ENCODE peak calls at places on chromosomes 5 and 9, in eight cellular contexts. B is adrenal gland, X is AG10803, V is HFF-Myc, N is bronchial epithelial cell, T is AG04450, D is uterus, M is cardiac muscle cell. L is an unnamed sample.
A peak's percentile ranks its signal among the peaks of the same experiment; 100 is the strongest.

GRCh38 chr5:151408633-151409243 is 38.7 kb upstream of the SLC36A1 start:
- DNase-seq in B (no peak), X (no peak), V (no peak), N (no peak), T (no peak), D (no peak), M (no peak), L (no peak)

GRCh38 chr5:51386916-51387853 is 3.9 kb downstream of the ISL1 start:
- DNase-seq in B (no peak), X (no peak), V (no peak), N (no peak), T (no peak), D (no peak), M (no peak), L (peak; percentile 27)

GRCh38 chr5:18745591-18745987 is 1111.3 kb downstream of the TAF11L14 start:
- DNase-seq in B (peak; percentile 12), X (no peak), V (no peak), N (no peak), T (no peak), D (no peak), M (no peak), L (peak; percentile 56)

GRCh38 chr5:127876384-127876783 is 173.2 kb downstream of the CCDC192 start:
- DNase-seq in B (peak; percentile 16), X (peak; percentile 13), V (no peak), N (no peak), T (no peak), D (no peak), M (no peak), L (no peak)

GRCh38 chr9:90344013-90344412 is 298.6 kb downstream of the DIRAS2 start:
- DNase-seq in B (no peak), X (peak; percentile 72), V (no peak), N (peak; percentile 97), T (no peak), D (no peak), M (peak; percentile 83), L (no peak)

GRCh38 chr5:172550096-172550765 is 90.8 kb upstream of the NEURL1B start:
- DNase-seq in B (no peak), X (no peak), V (no peak), N (no peak), T (no peak), D (no peak), M (no peak), L (no peak)

GRCh38 chr5:170286532-170286931 is 11.0 kb downstream of the LCP2 start:
- DNase-seq in B (no peak), X (no peak), V (no peak), N (no peak), T (no peak), D (no peak), M (no peak), L (no peak)

GRCh38 chr5:172106511-172107356 is 81.3 kb downstream of the STK10 start:
- DNase-seq in B (peak; percentile 49), X (no peak), V (no peak), N (no peak), T (no peak), D (peak; percentile 56), M (peak; percentile 42), L (peak; percentile 50)

GRCh38 chr5:138986186-138986775 is 111.1 kb upstream of the LRRTM2 start:
- DNase-seq in B (no peak), X (no peak), V (no peak), N (no peak), T (no peak), D (no peak), M (peak; percentile 16), L (no peak)

GRCh38 chr5:75006821-75007536 is 45.4 kb downstream of the GCNT4 start:
- DNase-seq in B (no peak), X (no peak), V (no peak), N (no peak), T (no peak), D (no peak), M (peak; percentile 3), L (no peak)

GRCh38 chr5:120255214-120255613 is 208.9 kb upstream of the PRR16 start:
- DNase-seq in B (no peak), X (no peak), V (no peak), N (no peak), T (no peak), D (no peak), M (no peak), L (no peak)

GRCh38 chr5:120254385-120254784 is 209.7 kb upstream of the PRR16 start:
- DNase-seq in B (no peak), X (no peak), V (no peak), N (peak; percentile 38), T (no peak), D (no peak), M (no peak), L (no peak)

GRCh38 chr5:120257358-120257971 is 206.6 kb upstream of the PRR16 start:
- DNase-seq in B (no peak), X (no peak), V (no peak), N (no peak), T (no peak), D (no peak), M (no peak), L (no peak)

GRCh38 chr5:120256376-120256775 is 207.7 kb upstream of the PRR16 start:
- DNase-seq in B (no peak), X (no peak), V (no peak), N (no peak), T (no peak), D (no peak), M (no peak), L (no peak)

DNA sequence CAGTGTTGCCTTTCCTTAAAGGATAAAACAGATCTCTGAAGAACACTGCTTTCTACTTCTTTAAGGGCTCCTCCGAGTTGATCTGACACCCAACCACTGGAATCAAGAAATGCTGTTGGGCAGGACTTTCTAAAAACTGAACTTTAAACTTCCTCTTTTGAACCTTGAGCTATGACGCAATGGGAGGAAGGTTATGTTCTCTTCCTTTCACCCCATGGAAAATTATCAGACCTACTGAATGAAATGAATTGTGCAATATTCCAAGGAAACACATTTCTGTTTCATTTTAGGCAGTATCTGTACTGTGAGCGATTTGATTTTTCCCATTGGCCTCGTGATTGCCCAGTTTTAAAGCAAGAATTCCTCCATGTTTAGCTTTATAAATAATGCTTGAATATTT is 206.0 kb upstream of the PRR16 start:
- DNase-seq in B (peak; percentile 5), X (peak; percentile 5), V (no peak), N (no peak), T (no peak), D (no peak), M (peak; percentile 77), L (no peak)
- H3K4me3 ChIP-seq in B (no peak overlapping the region), X (no peak overlapping the region), V (no peak overlapping the region), N (no peak overlapping the region), T (no peak overlapping the region), D (no peak overlapping the region), M (no peak overlapping the region), L (no peak overlapping the region)

GRCh38 chr9:137158625-137159024 is 11.2 kb downstream of the LRRC26 start:
- DNase-seq in B (no peak), X (no peak), V (no peak), N (no peak), T (no peak), D (no peak), M (no peak), L (no peak)

GRCh38 chr9:137157618-137158502 is 12.0 kb downstream of the LRRC26 start:
- DNase-seq in B (no peak), X (peak; percentile 38), V (no peak), N (no peak), T (no peak), D (no peak), M (no peak), L (peak; percentile 28)

GRCh38 chr9:137160054-137160425 is 9.8 kb downstream of the LRRC26 start:
- DNase-seq in B (no peak), X (no peak), V (no peak), N (no peak), T (no peak), D (no peak), M (no peak), L (no peak)

GRCh38 chr9:137159105-137160053 is 10.5 kb downstream of the LRRC26 start:
- DNase-seq in B (no peak), X (no peak), V (no peak), N (no peak), T (no peak), D (no peak), M (no peak), L (no peak)

DNA sequence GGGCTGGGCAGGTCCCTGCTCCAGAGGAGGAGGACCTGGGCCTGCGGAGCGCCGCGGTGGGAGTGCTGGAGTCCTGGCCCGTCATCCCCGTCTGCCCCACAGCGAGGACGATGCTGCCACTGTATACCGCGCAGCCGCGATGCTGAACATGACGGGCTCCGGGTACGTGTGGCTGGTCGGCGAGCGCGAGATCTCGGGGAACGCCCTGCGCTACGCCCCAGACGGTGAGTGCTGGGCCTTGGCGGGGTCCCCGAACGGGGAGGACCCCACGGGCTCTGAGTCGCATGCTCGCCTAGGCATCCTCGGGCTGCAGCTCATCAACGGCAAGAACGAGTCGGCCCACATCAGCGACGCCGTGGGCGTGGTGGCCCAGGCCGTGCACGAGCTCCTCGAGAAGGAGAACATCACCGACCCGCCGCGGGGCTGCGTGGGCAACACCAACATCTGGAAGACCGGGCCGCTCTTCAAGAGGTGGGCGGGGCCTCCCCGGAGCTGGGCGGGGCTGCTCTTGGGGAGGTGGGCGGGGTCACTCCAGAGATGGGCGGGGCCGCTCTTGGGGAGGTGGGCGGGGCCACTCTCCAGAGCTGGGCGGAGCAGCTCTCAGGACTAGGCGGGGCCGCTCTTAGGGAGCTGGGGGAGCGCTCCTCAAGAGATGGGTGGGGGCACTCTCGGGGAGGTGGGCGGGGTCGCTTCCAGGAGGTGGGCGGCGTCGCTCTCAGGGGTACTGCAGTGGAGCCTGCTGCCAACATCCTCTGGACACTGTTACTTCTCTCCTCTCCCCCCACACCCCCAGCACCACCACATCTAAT is 13.1 kb downstream of the LRRC26 start:
- DNase-seq in B (no peak), X (peak; percentile 34), V (no peak), N (no peak), T (no peak), D (no peak), M (peak; percentile 46), L (peak; percentile 35)
- H3K4me3 ChIP-seq in B (no peak overlapping the region), X (peak overlapping the region; percentile 47), V (peak overlapping the region; percentile 21), N (peak overlapping the region; percentile 11), T (peak overlapping the region; percentile 48), D (no peak overlapping the region), M (no peak overlapping the region), L (no peak overlapping the region)

GRCh38 chr5:132227235-132227484 is 493 bp downstream of the P4HA2 start:
- DNase-seq in B (no peak), X (no peak), V (no peak), N (no peak), T (no peak), D (no peak), M (no peak), L (no peak)
- H3K4me3 ChIP-seq in B (no peak overlapping the region), X (peak overlapping the region; percentile 74), V (peak overlapping the region; percentile 54), N (peak overlapping the region; percentile 58), T (peak overlapping the region; percentile 72), D (peak overlapping the region; percentile 51), M (peak overlapping the region; percentile 65), L (peak overlapping the region; percentile 55)

DNA sequence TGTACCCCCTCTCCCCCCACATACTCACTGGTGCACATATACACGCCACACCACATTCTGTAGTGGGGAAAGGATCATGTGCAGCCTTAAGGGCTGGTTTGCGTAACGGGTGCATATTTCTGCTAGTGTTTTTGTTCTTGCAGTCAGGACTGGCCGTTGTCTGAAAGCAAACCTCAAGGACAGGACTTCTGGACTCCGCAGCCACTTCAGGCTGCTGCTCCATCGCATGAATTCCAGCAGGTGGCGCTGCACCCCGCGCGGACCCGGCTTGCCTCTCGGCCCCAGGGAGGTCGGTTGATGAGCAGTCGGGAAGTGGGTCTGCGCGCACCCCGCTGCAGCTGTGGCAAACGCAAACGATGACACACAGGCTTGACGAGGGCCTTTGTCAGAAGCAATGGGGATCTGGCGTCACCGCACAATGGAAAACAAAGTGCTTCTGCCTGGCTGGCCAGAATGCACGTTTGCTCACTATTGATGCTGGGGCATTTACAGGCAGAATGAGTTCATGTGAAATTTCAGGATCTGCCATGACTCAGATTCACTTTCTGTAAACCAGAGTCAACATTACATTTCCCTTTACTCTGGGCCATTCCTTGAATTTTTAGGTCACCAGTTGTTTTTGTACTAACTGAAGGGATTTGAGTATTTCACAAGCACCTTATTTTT is 36.3 kb upstream of the GLRX start:
- DNase-seq in B (peak; percentile 94), X (peak; percentile 98), V (peak; percentile 85), N (peak; percentile 97), T (peak; percentile 98), D (peak; percentile 85), M (peak; percentile 98), L (peak; percentile 100)
- H3K4me3 ChIP-seq in B (no peak overlapping the region), X (peak overlapping the region; percentile 55), V (peak overlapping the region; percentile 26), N (peak overlapping the region; percentile 29), T (peak overlapping the region; percentile 28), D (no peak overlapping the region), M (peak overlapping the region; percentile 1), L (peak overlapping the region; percentile 2)

L was measured in MG63.